ENCODE peak calls at places on chromosomes 3 and 15, in eight cellular contexts. One of them, this sample, is unnamed.

GRCh38 chr15:81111510-81112375 is 22.3 kb upstream of the CFAP161 start:
- DNase-seq in stimulated activated CD4-positive, alpha-beta T cell treated with anti-CD3 and anti-CD28 coated beads, Interleukin-1b, Interleukin-23, amount 100 ng/mL, for 48 hours: no peak
- DNase-seq in GM04503: no peak
- DNase-seq in CD8-positive, alpha-beta T cell: no peak
- DNase-seq in MV-4-11: no peak
- DNase-seq in T-helper 1 cell: no peak
- DNase-seq in HEK293T: no peak
- DNase-seq in amygdala: no peak
- DNase-seq in this sample: no peak

GRCh38 chr3:127744875-127745274 is 72.1 kb downstream of the ABTB1 start:
- DNase-seq in T-helper 1 cell: no peak
- DNase-seq in amygdala: no peak
- DNase-seq in HEK293T: no peak
- DNase-seq in GM04503: no peak
- DNase-seq in CD8-positive, alpha-beta T cell: no peak
- DNase-seq in stimulated activated CD4-positive, alpha-beta T cell treated with anti-CD3 and anti-CD28 coated beads, Interleukin-1b, Interleukin-23, amount 100 ng/mL, for 48 hours: no peak
- DNase-seq in MV-4-11: no peak
- DNase-seq in this sample: no peak

GRCh38 chr15:73927003-73927475 is 777 bp downstream of the LOXL1 start:
- DNase-seq in MV-4-11: no peak
- DNase-seq in stimulated activated CD4-positive, alpha-beta T cell treated with anti-CD3 and anti-CD28 coated beads, Interleukin-1b, Interleukin-23, amount 100 ng/mL, for 48 hours: peak; percentile 39
- DNase-seq in HEK293T: peak; percentile 52
- DNase-seq in CD8-positive, alpha-beta T cell: peak; percentile 68
- DNase-seq in GM04503: no peak
- DNase-seq in T-helper 1 cell: peak; percentile 32
- DNase-seq in amygdala: no peak
- DNase-seq in this sample: peak; percentile 75

GRCh38 chr15:40591310-40591845 is 2.7 kb upstream of the KNL1 start:
- DNase-seq in stimulated activated CD4-positive, alpha-beta T cell treated with anti-CD3 and anti-CD28 coated beads, Interleukin-1b, Interleukin-23, amount 100 ng/mL, for 48 hours: no peak
- DNase-seq in MV-4-11: no peak
- DNase-seq in amygdala: no peak
- DNase-seq in GM04503: no peak
- DNase-seq in CD8-positive, alpha-beta T cell: no peak
- DNase-seq in T-helper 1 cell: no peak
- DNase-seq in HEK293T: no peak
- DNase-seq in this sample: no peak

GRCh38 chr3:190288836-190289235 is 33.4 kb downstream of the CLDN1 start:
- DNase-seq in GM04503: no peak
- DNase-seq in stimulated activated CD4-positive, alpha-beta T cell treated with anti-CD3 and anti-CD28 coated beads, Interleukin-1b, Interleukin-23, amount 100 ng/mL, for 48 hours: no peak
- DNase-seq in amygdala: no peak
- DNase-seq in CD8-positive, alpha-beta T cell: no peak
- DNase-seq in T-helper 1 cell: no peak
- DNase-seq in MV-4-11: no peak
- DNase-seq in HEK293T: no peak
- DNase-seq in this sample: no peak

GRCh38 chr15:64851503-64851840 is 9.8 kb downstream of the PLEKHO2 start:
- DNase-seq in amygdala: no peak
- DNase-seq in CD8-positive, alpha-beta T cell: no peak
- DNase-seq in stimulated activated CD4-positive, alpha-beta T cell treated with anti-CD3 and anti-CD28 coated beads, Interleukin-1b, Interleukin-23, amount 100 ng/mL, for 48 hours: no peak
- DNase-seq in MV-4-11: peak; percentile 85
- DNase-seq in GM04503: peak; percentile 90
- DNase-seq in HEK293T: no peak
- DNase-seq in T-helper 1 cell: no peak
- DNase-seq in this sample: no peak

GRCh38 chr3:1830851-1831250 is 267.8 kb upstream of the CNTN4 start:
- DNase-seq in HEK293T: no peak
- DNase-seq in T-helper 1 cell: no peak
- DNase-seq in stimulated activated CD4-positive, alpha-beta T cell treated with anti-CD3 and anti-CD28 coated beads, Interleukin-1b, Interleukin-23, amount 100 ng/mL, for 48 hours: no peak
- DNase-seq in CD8-positive, alpha-beta T cell: no peak
- DNase-seq in amygdala: no peak
- DNase-seq in GM04503: no peak
- DNase-seq in MV-4-11: no peak
- DNase-seq in this sample: no peak

GRCh38 chr3:132265008-132265407 is 52.2 kb upstream of the ACP3 start:
- DNase-seq in GM04503: no peak
- DNase-seq in MV-4-11: no peak
- DNase-seq in HEK293T: no peak
- DNase-seq in stimulated activated CD4-positive, alpha-beta T cell treated with anti-CD3 and anti-CD28 coated beads, Interleukin-1b, Interleukin-23, amount 100 ng/mL, for 48 hours: no peak
- DNase-seq in T-helper 1 cell: no peak
- DNase-seq in amygdala: no peak
- DNase-seq in CD8-positive, alpha-beta T cell: no peak
- DNase-seq in this sample: no peak

GRCh38 chr3:64992462-64993285 is 304.9 kb upstream of the ADAMTS9 start:
- DNase-seq in GM04503: no peak
- DNase-seq in MV-4-11: no peak
- DNase-seq in stimulated activated CD4-positive, alpha-beta T cell treated with anti-CD3 and anti-CD28 coated beads, Interleukin-1b, Interleukin-23, amount 100 ng/mL, for 48 hours: no peak
- DNase-seq in T-helper 1 cell: no peak
- DNase-seq in HEK293T: no peak
- DNase-seq in amygdala: no peak
- DNase-seq in CD8-positive, alpha-beta T cell: no peak
- DNase-seq in this sample: no peak

GRCh38 chr15:64911317-64912186 is at the start of gene ANKDD1A:
- DNase-seq in CD8-positive, alpha-beta T cell: peak; percentile 51
- DNase-seq in MV-4-11: no peak
- DNase-seq in amygdala: no peak
- DNase-seq in HEK293T: peak; percentile 68
- DNase-seq in T-helper 1 cell: peak; percentile 23
- DNase-seq in GM04503: no peak
- DNase-seq in stimulated activated CD4-positive, alpha-beta T cell treated with anti-CD3 and anti-CD28 coated beads, Interleukin-1b, Interleukin-23, amount 100 ng/mL, for 48 hours: peak; percentile 45
- DNase-seq in this sample: peak; percentile 64

GRCh38 chr3:138835177-138835757 is 539 bp upstream of the PIK3CB start:
- DNase-seq in CD8-positive, alpha-beta T cell: no peak
- DNase-seq in T-helper 1 cell: no peak
- DNase-seq in HEK293T: no peak
- DNase-seq in amygdala: no peak
- DNase-seq in MV-4-11: peak; percentile 27
- DNase-seq in stimulated activated CD4-positive, alpha-beta T cell treated with anti-CD3 and anti-CD28 coated beads, Interleukin-1b, Interleukin-23, amount 100 ng/mL, for 48 hours: no peak
- DNase-seq in GM04503: no peak
- DNase-seq in this sample: no peak

GRCh38 chr3:96236499-96236898 is 577.9 kb upstream of the EPHA6 start:
- DNase-seq in HEK293T: no peak
- DNase-seq in stimulated activated CD4-positive, alpha-beta T cell treated with anti-CD3 and anti-CD28 coated beads, Interleukin-1b, Interleukin-23, amount 100 ng/mL, for 48 hours: no peak
- DNase-seq in MV-4-11: no peak
- DNase-seq in GM04503: no peak
- DNase-seq in CD8-positive, alpha-beta T cell: no peak
- DNase-seq in amygdala: no peak
- DNase-seq in T-helper 1 cell: no peak
- DNase-seq in this sample: no peak

GRCh38 chr15:69546182-69546581 is 93.6 kb downstream of the RPLP1 start:
- DNase-seq in T-helper 1 cell: no peak
- DNase-seq in HEK293T: no peak
- DNase-seq in stimulated activated CD4-positive, alpha-beta T cell treated with anti-CD3 and anti-CD28 coated beads, Interleukin-1b, Interleukin-23, amount 100 ng/mL, for 48 hours: no peak
- DNase-seq in MV-4-11: peak; percentile 86
- DNase-seq in GM04503: no peak
- DNase-seq in CD8-positive, alpha-beta T cell: no peak
- DNase-seq in amygdala: no peak
- DNase-seq in this sample: no peak

GRCh38 chr15:78391781-78392180 is 46.2 kb upstream of the IREB2 start:
- DNase-seq in CD8-positive, alpha-beta T cell: no peak
- DNase-seq in stimulated activated CD4-positive, alpha-beta T cell treated with anti-CD3 and anti-CD28 coated beads, Interleukin-1b, Interleukin-23, amount 100 ng/mL, for 48 hours: no peak
- DNase-seq in HEK293T: no peak
- DNase-seq in GM04503: no peak
- DNase-seq in MV-4-11: no peak
- DNase-seq in amygdala: no peak
- DNase-seq in T-helper 1 cell: no peak
- DNase-seq in this sample: no peak

GRCh38 chr15:99613887-99614642 is 48.3 kb downstream of the MEF2A start:
- DNase-seq in amygdala: no peak
- DNase-seq in T-helper 1 cell: no peak
- DNase-seq in stimulated activated CD4-positive, alpha-beta T cell treated with anti-CD3 and anti-CD28 coated beads, Interleukin-1b, Interleukin-23, amount 100 ng/mL, for 48 hours: no peak
- DNase-seq in CD8-positive, alpha-beta T cell: no peak
- DNase-seq in GM04503: peak; percentile 31
- DNase-seq in HEK293T: no peak
- DNase-seq in MV-4-11: peak; percentile 84
- DNase-seq in this sample: peak; percentile 56

GRCh38 chr3:133930341-133930933 is 34.8 kb upstream of the RAB6B start:
- DNase-seq in GM04503: no peak
- DNase-seq in T-helper 1 cell: no peak
- DNase-seq in stimulated activated CD4-positive, alpha-beta T cell treated with anti-CD3 and anti-CD28 coated beads, Interleukin-1b, Interleukin-23, amount 100 ng/mL, for 48 hours: no peak
- DNase-seq in MV-4-11: peak; percentile 47
- DNase-seq in amygdala: peak; percentile 19
- DNase-seq in CD8-positive, alpha-beta T cell: no peak
- DNase-seq in HEK293T: peak; percentile 42
- DNase-seq in this sample: no peak

GRCh38 chr3:106006001-106006400 is 137.2 kb upstream of the CBLB start:
- DNase-seq in T-helper 1 cell: no peak
- DNase-seq in CD8-positive, alpha-beta T cell: no peak
- DNase-seq in amygdala: no peak
- DNase-seq in HEK293T: no peak
- DNase-seq in MV-4-11: no peak
- DNase-seq in stimulated activated CD4-positive, alpha-beta T cell treated with anti-CD3 and anti-CD28 coated beads, Interleukin-1b, Interleukin-23, amount 100 ng/mL, for 48 hours: no peak
- DNase-seq in GM04503: peak; percentile 77
- DNase-seq in this sample: no peak

GRCh38 chr3:123096701-123097100 is 29.9 kb downstream of the PDIA5 start:
- DNase-seq in MV-4-11: no peak
- DNase-seq in GM04503: no peak
- DNase-seq in CD8-positive, alpha-beta T cell: no peak
- DNase-seq in amygdala: peak; percentile 82
- DNase-seq in stimulated activated CD4-positive, alpha-beta T cell treated with anti-CD3 and anti-CD28 coated beads, Interleukin-1b, Interleukin-23, amount 100 ng/mL, for 48 hours: no peak
- DNase-seq in HEK293T: no peak
- DNase-seq in T-helper 1 cell: no peak
- DNase-seq in this sample: no peak

GRCh38 chr3:143972155-143972494 is 502 bp downstream of the DIPK2A start:
- DNase-seq in stimulated activated CD4-positive, alpha-beta T cell treated with anti-CD3 and anti-CD28 coated beads, Interleukin-1b, Interleukin-23, amount 100 ng/mL, for 48 hours: no peak
- DNase-seq in MV-4-11: no peak
- DNase-seq in CD8-positive, alpha-beta T cell: no peak
- DNase-seq in GM04503: no peak
- DNase-seq in amygdala: peak; percentile 59
- DNase-seq in T-helper 1 cell: no peak
- DNase-seq in HEK293T: no peak
- DNase-seq in this sample: no peak

GRCh38 chr15:80999623-81000036 is 1.1 kb upstream of the TLNRD1 start:
- DNase-seq in HEK293T: no peak
- DNase-seq in MV-4-11: no peak
- DNase-seq in T-helper 1 cell: peak; percentile 47
- DNase-seq in amygdala: no peak
- DNase-seq in stimulated activated CD4-positive, alpha-beta T cell treated with anti-CD3 and anti-CD28 coated beads, Interleukin-1b, Interleukin-23, amount 100 ng/mL, for 48 hours: peak; percentile 63
- DNase-seq in CD8-positive, alpha-beta T cell: peak; percentile 70
- DNase-seq in GM04503: no peak
- DNase-seq in this sample: peak; percentile 57

GRCh38 chr3:165852710-165853109 is 15.5 kb upstream of the BCHE start:
- DNase-seq in HEK293T: no peak
- DNase-seq in CD8-positive, alpha-beta T cell: no peak
- DNase-seq in T-helper 1 cell: no peak
- DNase-seq in MV-4-11: no peak
- DNase-seq in GM04503: no peak
- DNase-seq in stimulated activated CD4-positive, alpha-beta T cell treated with anti-CD3 and anti-CD28 coated beads, Interleukin-1b, Interleukin-23, amount 100 ng/mL, for 48 hours: no peak
- DNase-seq in amygdala: no peak
- DNase-seq in this sample: no peak

GRCh38 chr15:101143321-101143720 is 108.5 kb downstream of the CHSY1 start:
- DNase-seq in stimulated activated CD4-positive, alpha-beta T cell treated with anti-CD3 and anti-CD28 coated beads, Interleukin-1b, Interleukin-23, amount 100 ng/mL, for 48 hours: no peak
- DNase-seq in MV-4-11: no peak
- DNase-seq in amygdala: no peak
- DNase-seq in GM04503: no peak
- DNase-seq in HEK293T: no peak
- DNase-seq in CD8-positive, alpha-beta T cell: no peak
- DNase-seq in T-helper 1 cell: no peak
- DNase-seq in this sample: peak; percentile 24

GRCh38 chr3:140188285-140188684 is 253.3 kb downstream of the CLSTN2 start:
- DNase-seq in T-helper 1 cell: no peak
- DNase-seq in MV-4-11: no peak
- DNase-seq in amygdala: no peak
- DNase-seq in CD8-positive, alpha-beta T cell: no peak
- DNase-seq in HEK293T: no peak
- DNase-seq in stimulated activated CD4-positive, alpha-beta T cell treated with anti-CD3 and anti-CD28 coated beads, Interleukin-1b, Interleukin-23, amount 100 ng/mL, for 48 hours: no peak
- DNase-seq in GM04503: no peak
- DNase-seq in this sample: no peak

GRCh38 chr3:101857279-101857678 is 8.0 kb downstream of the NFKBIZ start:
- DNase-seq in MV-4-11: no peak
- DNase-seq in GM04503: no peak
- DNase-seq in T-helper 1 cell: no peak
- DNase-seq in CD8-positive, alpha-beta T cell: no peak
- DNase-seq in amygdala: peak; percentile 2
- DNase-seq in stimulated activated CD4-positive, alpha-beta T cell treated with anti-CD3 and anti-CD28 coated beads, Interleukin-1b, Interleukin-23, amount 100 ng/mL, for 48 hours: no peak
- DNase-seq in HEK293T: no peak
- DNase-seq in this sample: no peak

GRCh38 chr3:189392969-189393368 is 221.2 kb downstream of the TPRG1 start:
- DNase-seq in MV-4-11: no peak
- DNase-seq in HEK293T: no peak
- DNase-seq in GM04503: no peak
- DNase-seq in CD8-positive, alpha-beta T cell: no peak
- DNase-seq in stimulated activated CD4-positive, alpha-beta T cell treated with anti-CD3 and anti-CD28 coated beads, Interleukin-1b, Interleukin-23, amount 100 ng/mL, for 48 hours: no peak
- DNase-seq in amygdala: no peak
- DNase-seq in T-helper 1 cell: no peak
- DNase-seq in this sample: no peak

GRCh38 chr3:159486580-159486979 is 502.1 kb upstream of the IL12A start:
- DNase-seq in CD8-positive, alpha-beta T cell: no peak
- DNase-seq in HEK293T: peak; percentile 36
- DNase-seq in stimulated activated CD4-positive, alpha-beta T cell treated with anti-CD3 and anti-CD28 coated beads, Interleukin-1b, Interleukin-23, amount 100 ng/mL, for 48 hours: no peak
- DNase-seq in MV-4-11: no peak
- DNase-seq in GM04503: no peak
- DNase-seq in T-helper 1 cell: no peak
- DNase-seq in amygdala: no peak
- DNase-seq in this sample: no peak

GRCh38 chr3:192685801-192686200 is 41.5 kb downstream of the FGF12 start:
- DNase-seq in MV-4-11: no peak
- DNase-seq in HEK293T: no peak
- DNase-seq in stimulated activated CD4-positive, alpha-beta T cell treated with anti-CD3 and anti-CD28 coated beads, Interleukin-1b, Interleukin-23, amount 100 ng/mL, for 48 hours: no peak
- DNase-seq in GM04503: no peak
- DNase-seq in CD8-positive, alpha-beta T cell: no peak
- DNase-seq in T-helper 1 cell: no peak
- DNase-seq in amygdala: no peak
- DNase-seq in this sample: no peak

GRCh38 chr15:100592898-100593297 is 9.1 kb downstream of the LINS1 start:
- DNase-seq in T-helper 1 cell: no peak
- DNase-seq in HEK293T: no peak
- DNase-seq in amygdala: no peak
- DNase-seq in GM04503: no peak
- DNase-seq in MV-4-11: no peak
- DNase-seq in CD8-positive, alpha-beta T cell: no peak
- DNase-seq in stimulated activated CD4-positive, alpha-beta T cell treated with anti-CD3 and anti-CD28 coated beads, Interleukin-1b, Interleukin-23, amount 100 ng/mL, for 48 hours: no peak
- DNase-seq in this sample: no peak

GRCh38 chr15:45177285-45177684 is 10.5 kb downstream of the SHF start:
- DNase-seq in amygdala: no peak
- DNase-seq in HEK293T: no peak
- DNase-seq in GM04503: no peak
- DNase-seq in stimulated activated CD4-positive, alpha-beta T cell treated with anti-CD3 and anti-CD28 coated beads, Interleukin-1b, Interleukin-23, amount 100 ng/mL, for 48 hours: no peak
- DNase-seq in T-helper 1 cell: no peak
- DNase-seq in CD8-positive, alpha-beta T cell: no peak
- DNase-seq in MV-4-11: no peak
- DNase-seq in this sample: no peak

GRCh38 chr3:4759689-4760312 is 219.4 kb upstream of the BHLHE40 start:
- DNase-seq in MV-4-11: peak; percentile 93
- DNase-seq in HEK293T: no peak
- DNase-seq in CD8-positive, alpha-beta T cell: no peak
- DNase-seq in amygdala: no peak
- DNase-seq in GM04503: no peak
- DNase-seq in stimulated activated CD4-positive, alpha-beta T cell treated with anti-CD3 and anti-CD28 coated beads, Interleukin-1b, Interleukin-23, amount 100 ng/mL, for 48 hours: no peak
- DNase-seq in T-helper 1 cell: no peak
- DNase-seq in this sample: no peak